ENCODE peak calls at places on chromosomes 7 and 10, in four cellular contexts. L is heart left ventricle, D is AG10803, G is thoracic aorta. C is an unnamed sample.

GRCh38 chr7:150323682-150324365 is 479 bp upstream of the ACTR3C start:
- DNase-seq in L (no peak), D (no peak), G (no peak), C (no peak)

GRCh38 chr7:157502701-157503111 is 165.9 kb downstream of the DNAJB6 start:
- DNase-seq in L (peak), D (no peak), G (no peak), C (peak)

GRCh38 chr7:55275291-55276200 is 89.6 kb upstream of the LANCL2 start:
- DNase-seq in L (no peak), D (no peak), G (no peak), C (no peak)

GRCh38 chr7:45921699-45922519 is 837 bp upstream of the IGFBP3 start:
- DNase-seq in L (peak), D (peak), G (no peak), C (peak)

GRCh38 chr7:22980422-22980821 is 33.5 kb downstream of the HYCC1 start:
- DNase-seq in L (no peak), D (peak), G (no peak), C (peak)

GRCh38 chr10:92846-93245 is 42.4 kb upstream of the ZMYND11 start:
- DNase-seq in L (no peak), D (no peak), G (no peak), C (no peak)

GRCh38 chr7:153891990-153892389 is 160.2 kb upstream of the DPP6 start:
- DNase-seq in L (no peak), D (no peak), G (no peak), C (no peak)

GRCh38 chr7:134782121-134782623 is 2.7 kb downstream of the CALD1 start:
- DNase-seq in L (no peak), D (peak), G (no peak), C (peak)

GRCh38 chr10:130422366-130423324 is 286.5 kb downstream of the GLRX3 start:
- DNase-seq in L (no peak), D (no peak), G (no peak), C (no peak)

GRCh38 chr10:110852255-110852896 is 19.4 kb upstream of the PDCD4 start:
- DNase-seq in L (peak), D (no peak), G (no peak), C (peak)

GRCh38 chr7:5470167-5470532 is 46.5 kb upstream of the TNRC18 start:
- DNase-seq in L (no peak), D (no peak), G (no peak), C (no peak)

GRCh38 chr7:85480666-85481065 is 293.8 kb upstream of the SEMA3D start:
- DNase-seq in L (no peak), D (no peak), G (no peak), C (no peak)

GRCh38 chr10:47266602-47267001 is 33.4 kb upstream of the GDF10 start:
- DNase-seq in L (no peak), D (no peak), G (no peak), C (no peak)

GRCh38 chr7:1408466-1408865 is 50.8 kb downstream of the MICALL2 start:
- DNase-seq in L (no peak), D (no peak), G (no peak), C (no peak)

GRCh38 chr7:25860206-25860881 is 291.7 kb upstream of the NFE2L3 start:
- DNase-seq in L (no peak), D (peak), G (no peak), C (no peak)

GRCh38 chr10:15168781-15169554 is 475 bp upstream of the NMT2 start:
- DNase-seq in L (peak), D (peak), G (peak), C (peak)

GRCh38 chr10:110208614-110209398 is 1.4 kb downstream of the MXI1 start:
- DNase-seq in L (peak), D (peak), G (no peak), C (peak)

GRCh38 chr10:57333880-57334279 is 933.8 kb downstream of the IPMK start:
- DNase-seq in L (no peak), D (no peak), G (no peak), C (no peak)
- TF ChIP-seq CTCF in L (no peak), D (no peak), G (no peak), C (no peak)

DNA sequence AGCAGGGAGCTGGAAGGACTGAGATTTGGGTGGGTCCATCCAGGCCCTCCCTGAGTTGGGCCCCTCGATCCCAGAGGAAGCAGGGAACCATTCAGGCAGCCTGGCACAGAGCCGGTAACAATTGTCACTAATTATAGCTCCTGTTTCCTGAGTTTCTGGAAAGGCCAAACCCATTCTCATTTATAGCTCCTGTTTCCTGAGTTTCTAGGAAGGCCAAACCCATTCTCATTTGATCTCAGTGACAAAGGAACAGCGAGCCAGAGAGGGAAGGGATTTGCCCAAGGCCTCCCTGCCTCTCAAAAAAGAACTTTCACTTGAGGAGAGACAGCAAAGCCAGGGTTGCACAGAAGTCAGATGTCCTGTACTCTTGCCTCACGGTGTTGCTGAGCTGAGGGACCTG is 521.9 kb downstream of the TYW1 start:
- DNase-seq in L (peak), D (no peak), G (no peak), C (no peak)
- H3K4me3 ChIP-seq in L (no peak), D (no peak), G (no peak), C (no peak)

GRCh38 chr10:49123981-49124920 is 8.9 kb upstream of the VSTM4 start:
- DNase-seq in L (no peak), D (no peak), G (no peak), C (no peak)
- TF ChIP-seq CTCF in L (no peak), D (no peak), G (no peak), C (no peak)

DNA sequence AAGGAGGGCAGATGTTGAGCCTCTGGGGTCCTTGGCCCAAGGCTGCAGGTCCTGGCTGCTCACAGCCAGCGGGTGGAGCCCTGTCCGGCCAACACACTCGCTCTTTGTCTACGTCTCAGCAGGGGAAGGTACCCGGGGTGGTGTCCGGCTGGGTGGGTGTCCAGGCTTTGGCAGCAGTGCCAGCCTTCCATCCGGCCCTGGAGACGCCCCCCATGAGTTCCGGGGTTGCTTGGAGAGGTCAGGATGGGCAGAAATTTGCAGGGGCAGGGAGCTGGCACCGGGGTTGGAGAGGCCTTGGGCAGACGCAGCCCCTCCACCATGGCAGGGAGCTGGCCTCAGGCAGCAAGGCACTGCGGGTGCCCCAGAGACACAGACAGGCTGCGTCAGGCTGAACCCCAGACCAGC is 42.2 kb upstream of the ELN start:
- DNase-seq in L (no peak), D (no peak), G (no peak), C (no peak)
- H3K4me3 ChIP-seq in L (no peak), D (no peak), G (peak), C (no peak)

GRCh38 chr7:94183289-94183749 is 179.2 kb upstream of the BET1 start:
- DNase-seq in L (peak), D (peak), G (no peak), C (peak)
- TF ChIP-seq CTCF in L (no peak), D (peak), G (no peak), C (no peak)

GRCh38 chr10:69337312-69338132 is 59.2 kb downstream of the HK1 start:
- DNase-seq in L (peak), D (peak), G (no peak), C (peak)
- H3K4me3 ChIP-seq in L (no peak), D (no peak), G (peak), C (no peak)

GRCh38 chr10:17196045-17196444 is 5.4 kb downstream of the TRDMT1 start:
- DNase-seq in L (no peak), D (no peak), G (no peak), C (no peak)
- TF ChIP-seq CTCF in L (no peak), D (no peak), G (no peak), C (no peak)

C was measured in fibroblast of mammary gland.